ENCODE peak calls at places on chromosomes 11 and 22, in eight cellular contexts. F, R, D, A, N, L, I and Y are unnamed samples.

GRCh38 chr11:2770556-2771301 is 70.9 kb upstream of the KCNQ1OT1 start:
- DNase-seq in D (no peak), F (no peak), I (no peak), N (no peak), A (no peak), R (no peak), L (no peak), Y (no peak)

GRCh38 chr11:2877474-2877873 is 8.1 kb downstream of the CDKN1C start:
- DNase-seq in A (no peak), L (no peak), R (no peak), I (no peak), N (peak), D (no peak), F (no peak), Y (no peak)

GRCh38 chr11:14972581-14973490 is 685 bp upstream of the CALCA start:
- DNase-seq in F (no peak), D (no peak), R (peak), L (no peak), A (no peak), I (no peak), N (no peak), Y (peak)

GRCh38 chr11:69161117-69161407 is 5.3 kb downstream of the SMIM38 start:
- DNase-seq in A (no peak), L (no peak), R (no peak), D (no peak), I (no peak), F (no peak), N (no peak), Y (no peak)

GRCh38 chr11:46554205-46555162 is 39.3 kb downstream of the AMBRA1 start:
- DNase-seq in I (no peak), L (peak), N (peak), A (peak), D (no peak), F (no peak), R (no peak), Y (no peak)

GRCh38 chr11:2363130-2363529 is 14.0 kb upstream of the CD81 start:
- DNase-seq in F (no peak), D (no peak), A (no peak), R (no peak), L (no peak), N (no peak), I (no peak), Y (peak)

GRCh38 chr22:27213766-27214581 is 556.6 kb downstream of the MIAT start:
- DNase-seq in N (no peak), I (no peak), R (no peak), D (no peak), F (no peak), A (no peak), L (no peak), Y (no peak)

GRCh38 chr11:47552086-47552580 is 799 bp downstream of the CELF1 start:
- DNase-seq in A (no peak), I (peak), F (no peak), L (peak), N (peak), D (no peak), R (peak), Y (peak)

GRCh38 chr11:6875761-6876160 is 664 bp upstream of the OR10A4 start:
- DNase-seq in I (no peak), F (no peak), L (no peak), R (no peak), N (no peak), A (no peak), D (no peak), Y (no peak)

GRCh38 chr22:45968003-45968650 is 8.8 kb downstream of the WNT7B start:
- DNase-seq in A (no peak), R (no peak), F (no peak), D (no peak), I (no peak), L (no peak), N (no peak), Y (no peak)

GRCh38 chr11:92707173-92707619 is 262.3 kb upstream of the MTNR1B start:
- DNase-seq in F (no peak), D (no peak), R (no peak), N (no peak), L (no peak), A (peak), I (no peak), Y (no peak)

GRCh38 chr11:1092145-1092670 is 17.5 kb downstream of the MUC2 start:
- DNase-seq in N (no peak), L (no peak), D (no peak), I (no peak), R (no peak), A (no peak), F (no peak), Y (no peak)

GRCh38 chr11:5892908-5893307 is at the start of gene OR52E5:
- DNase-seq in L (no peak), N (no peak), R (no peak), F (no peak), A (no peak), D (no peak), I (no peak), Y (no peak)

GRCh38 chr22:42357634-42358296 is 74.4 kb downstream of the NFAM1 start:
- DNase-seq in I (no peak), N (no peak), L (peak), R (no peak), F (no peak), D (no peak), A (peak), Y (peak)

GRCh38 chr11:117823294-117823940 is 1.1 kb downstream of the FXYD2 start:
- DNase-seq in D (no peak), I (no peak), F (no peak), R (no peak), N (no peak), A (no peak), L (no peak), Y (peak)

GRCh38 chr11:73717136-73717535 is 43.7 kb downstream of the RAB6A start:
- DNase-seq in N (no peak), I (no peak), F (no peak), D (no peak), L (no peak), R (no peak), A (no peak), Y (no peak)

GRCh38 chr11:26765323-26765722 is 43.5 kb upstream of the SLC5A12 start:
- DNase-seq in I (no peak), A (no peak), F (no peak), D (no peak), L (no peak), N (no peak), R (no peak), Y (no peak)

GRCh38 chr11:69773626-69774353 is 1.4 kb downstream of the FGF4 start:
- DNase-seq in L (no peak), F (no peak), R (no peak), D (no peak), I (no peak), A (no peak), N (no peak), Y (peak)

GRCh38 chr11:2779499-2779980 is 79.7 kb upstream of the KCNQ1OT1 start:
- DNase-seq in N (no peak), L (peak), D (no peak), I (no peak), F (no peak), R (peak), A (no peak), Y (peak)

GRCh38 chr11:126214446-126215240 is 3.1 kb downstream of the FAM118B start:
- DNase-seq in N (no peak), L (peak), A (peak), F (no peak), D (no peak), R (no peak), I (no peak), Y (no peak)

GRCh38 chr11:118223576-118223975 is 1.2 kb downstream of the JAML start:
- DNase-seq in N (no peak), D (no peak), I (no peak), R (no peak), A (no peak), F (no peak), L (no peak), Y (no peak)

GRCh38 chr11:64854534-64855502 is 10.4 kb upstream of the CDC42BPG start:
- DNase-seq in I (peak), N (peak), L (peak), F (no peak), A (no peak), R (no peak), D (no peak), Y (no peak)

GRCh38 chr11:114775849-114776621 is 97.7 kb downstream of the NXPE2 start:
- DNase-seq in D (peak), R (peak), I (no peak), A (no peak), L (no peak), N (no peak), F (no peak), Y (no peak)

GRCh38 chr11:11786234-11786633 is 55.5 kb upstream of the USP47 start:
- DNase-seq in R (no peak), I (no peak), A (no peak), L (no peak), D (no peak), F (no peak), N (no peak), Y (no peak)

GRCh38 chr22:19292262-19293230 is 1.0 kb upstream of the CLTCL1 start:
- DNase-seq in A (peak), D (no peak), N (peak), F (no peak), L (no peak), R (no peak), I (peak), Y (no peak)

GRCh38 chr11:117072517-117073218 is 25.6 kb downstream of the SIK3 start:
- DNase-seq in I (no peak), L (peak), N (peak), D (no peak), A (no peak), F (no peak), R (no peak), Y (no peak)

GRCh38 chr11:85679581-85679980 is 6.4 kb downstream of the CCDC89 start:
- DNase-seq in R (no peak), D (no peak), L (no peak), I (no peak), F (no peak), N (no peak), A (no peak), Y (no peak)

GRCh38 chr11:114678125-114679036 is at the start of gene NXPE2:
- DNase-seq in I (no peak), R (no peak), N (peak), D (no peak), L (no peak), A (peak), F (no peak), Y (no peak)